ENCODE peak calls at places on chromosomes 11 and 22, in seven cellular contexts. D, I, S, T, C, L and Y are unnamed samples.

GRCh38 chr22:23125512-23126103 is 16.2 kb downstream of the RSPH14 start:
- DNase-seq in D (no peak), I (no peak), S (no peak), T (no peak), C (peak), L (no peak), Y (no peak)

GRCh38 chr11:130212431-130212961 is 52.9 kb downstream of the ST14 start:
- DNase-seq in D (no peak), I (no peak), S (no peak), T (no peak), C (no peak), L (no peak), Y (no peak)

GRCh38 chr11:1394936-1395772 is 5.4 kb downstream of the BRSK2 start:
- DNase-seq in D (no peak), I (no peak), S (no peak), T (no peak), C (peak), L (no peak), Y (no peak)

GRCh38 chr22:41833369-41834004 is 582 bp downstream of the SREBF2 start:
- DNase-seq in D (no peak), I (peak), S (peak), T (peak), C (peak), L (peak), Y (peak)

GRCh38 chr11:18368236-18368635 is 26.1 kb upstream of the LDHA start:
- DNase-seq in D (no peak), I (no peak), S (peak), T (no peak), C (no peak), L (no peak), Y (no peak)

GRCh38 chr11:35138606-35138948 is 394 bp upstream of the CD44 start:
- DNase-seq in D (no peak), I (no peak), S (no peak), T (no peak), C (no peak), L (no peak), Y (no peak)

GRCh38 chr11:33055361-33055760 is 16.0 kb downstream of the TCP11L1 start:
- DNase-seq in D (no peak), I (no peak), S (no peak), T (no peak), C (no peak), L (no peak), Y (no peak)

GRCh38 chr11:76801205-76801604 is 18.0 kb downstream of the TSKU start:
- DNase-seq in D (no peak), I (no peak), S (no peak), T (peak), C (no peak), L (no peak), Y (no peak)

GRCh38 chr11:19394525-19395016 is 153.8 kb upstream of the E2F8 start:
- DNase-seq in D (no peak), I (no peak), S (no peak), T (no peak), C (no peak), L (no peak), Y (no peak)

GRCh38 chr22:47064016-47064415 is 301.6 kb downstream of the TBC1D22A start:
- DNase-seq in D (no peak), I (no peak), S (no peak), T (peak), C (peak), L (no peak), Y (no peak)

GRCh38 chr22:42670921-42671709 is 21.9 kb upstream of the CYB5R3 start:
- DNase-seq in D (no peak), I (no peak), S (no peak), T (no peak), C (no peak), L (no peak), Y (peak)

GRCh38 chr11:117743121-117743815 is 53.7 kb downstream of the DSCAML1 start:
- DNase-seq in D (peak), I (no peak), S (no peak), T (peak), C (no peak), L (no peak), Y (no peak)

GRCh38 chr11:95067828-95068244 is 1.1 kb downstream of the SRSF8 start:
- DNase-seq in D (no peak), I (peak), S (no peak), T (no peak), C (no peak), L (peak), Y (no peak)

GRCh38 chr11:81989093-81989492 is 744.6 kb downstream of the FAM181B start:
- DNase-seq in D (no peak), I (no peak), S (peak), T (no peak), C (no peak), L (no peak), Y (peak)

GRCh38 chr22:30127749-30128166 is 47.5 kb downstream of the HORMAD2 start:
- DNase-seq in D (peak), I (no peak), S (no peak), T (no peak), C (no peak), L (no peak), Y (no peak)

GRCh38 chr11:30143098-30143705 is 87.6 kb upstream of the FSHB start:
- DNase-seq in D (peak), I (peak), S (peak), T (peak), C (no peak), L (no peak), Y (peak)

GRCh38 chr22:32877196-32877595 is 75.7 kb downstream of the TIMP3 start:
- DNase-seq in D (no peak), I (no peak), S (no peak), T (no peak), C (no peak), L (no peak), Y (no peak)

GRCh38 chr11:60918941-60919275 is 5.0 kb downstream of the TMEM109 start:
- DNase-seq in D (no peak), I (no peak), S (peak), T (no peak), C (no peak), L (no peak), Y (peak)

GRCh38 chr11:57649826-57650738 is at the start of gene YPEL4:
- DNase-seq in D (peak), I (no peak), S (peak), T (peak), C (peak), L (peak), Y (peak)

GRCh38 chr11:64759722-64760719 is at the start of gene PYGM:
- DNase-seq in D (no peak), I (no peak), S (no peak), T (peak), C (peak), L (no peak), Y (peak)

GRCh38 chr11:64715756-64716470 is 7.1 kb downstream of the NRXN2 start:
- DNase-seq in D (no peak), I (no peak), S (no peak), T (no peak), C (no peak), L (no peak), Y (no peak)

GRCh38 chr11:105137286-105137685 is 2.3 kb downstream of the CARD18 start:
- DNase-seq in D (no peak), I (no peak), S (no peak), T (no peak), C (no peak), L (no peak), Y (no peak)